ENCODE peak calls at places on chromosomes 5 and 9, in eight cellular contexts. E, W, R, F, M, T, C and H are unnamed samples.

GRCh38 chr9:133848471-133848870 is 110.3 kb upstream of the SARDH start:
- DNase-seq in E (no peak), W (no peak), R (no peak), F (no peak), M (no peak), T (no peak), C (no peak), H (no peak)

GRCh38 chr9:128072144-128073021 is 4.4 kb downstream of the SLC25A25 start:
- DNase-seq in E (no peak), W (peak), R (peak), F (no peak), M (peak), T (peak), C (peak), H (peak)

GRCh38 chr9:113957778-113958430 is 81.8 kb downstream of the ZNF618 start:
- DNase-seq in E (peak), W (no peak), R (no peak), F (no peak), M (peak), T (peak), C (no peak), H (no peak)

GRCh38 chr5:110463116-110463515 is 263.4 kb downstream of the TMEM232 start:
- DNase-seq in E (no peak), W (no peak), R (no peak), F (no peak), M (no peak), T (no peak), C (no peak), H (no peak)

GRCh38 chr9:133881671-133882381 is 110.3 kb downstream of the VAV2 start:
- DNase-seq in E (no peak), W (no peak), R (no peak), F (no peak), M (no peak), T (no peak), C (peak), H (no peak)

GRCh38 chr5:149355688-149356087 is 2.2 kb upstream of the PCYOX1L start:
- DNase-seq in E (no peak), W (peak), R (no peak), F (no peak), M (no peak), T (no peak), C (no peak), H (no peak)

GRCh38 chr5:117454716-117455212 is 880.1 kb upstream of the SEMA6A start:
- DNase-seq in E (peak), W (peak), R (peak), F (peak), M (no peak), T (no peak), C (peak), H (no peak)

GRCh38 chr9:28264368-28264767 is 691.1 kb upstream of the C9orf72 start:
- DNase-seq in E (no peak), W (no peak), R (no peak), F (no peak), M (peak), T (no peak), C (no peak), H (no peak)

GRCh38 chr5:122323132-122323548 is 11.1 kb downstream of the SNCAIP start:
- DNase-seq in E (no peak), W (no peak), R (no peak), F (no peak), M (no peak), T (no peak), C (peak), H (no peak)

GRCh38 chr5:170221319-170221718 is 11.5 kb upstream of the C5orf58 start:
- DNase-seq in E (no peak), W (no peak), R (no peak), F (no peak), M (peak), T (no peak), C (peak), H (no peak)

GRCh38 chr9:12838546-12838945 is 63.7 kb downstream of the LURAP1L start:
- DNase-seq in E (no peak), W (no peak), R (no peak), F (no peak), M (no peak), T (no peak), C (no peak), H (no peak)

GRCh38 chr5:20680718-20681302 is 692.8 kb upstream of the CDH18 start:
- DNase-seq in E (no peak), W (no peak), R (no peak), F (no peak), M (no peak), T (no peak), C (no peak), H (no peak)

GRCh38 chr5:39775058-39775457 is 350.3 kb upstream of the DAB2 start:
- DNase-seq in E (no peak), W (no peak), R (no peak), F (no peak), M (peak), T (no peak), C (no peak), H (no peak)

GRCh38 chr5:68416714-68417113 is 201.2 kb downstream of the PIK3R1 start:
- DNase-seq in E (no peak), W (no peak), R (no peak), F (no peak), M (no peak), T (no peak), C (no peak), H (no peak)

GRCh38 chr5:173515526-173515925 is 100.9 kb downstream of the BOD1 start:
- DNase-seq in E (no peak), W (no peak), R (no peak), F (no peak), M (peak), T (peak), C (no peak), H (no peak)

GRCh38 chr5:24407486-24407885 is 237.3 kb downstream of the CDH10 start:
- DNase-seq in E (no peak), W (no peak), R (no peak), F (no peak), M (no peak), T (no peak), C (peak), H (no peak)

GRCh38 chr9:3809724-3810123 is 283.9 kb upstream of the RFX3 start:
- DNase-seq in E (no peak), W (no peak), R (no peak), F (no peak), M (peak), T (no peak), C (no peak), H (no peak)

GRCh38 chr5:143682788-143683419 is 129.1 kb upstream of the HMHB1 start:
- DNase-seq in E (no peak), W (no peak), R (no peak), F (no peak), M (peak), T (no peak), C (peak), H (no peak)

GRCh38 chr5:113166285-113166684 is 189.7 kb downstream of the DCP2 start:
- DNase-seq in E (no peak), W (no peak), R (no peak), F (no peak), M (no peak), T (no peak), C (no peak), H (no peak)

GRCh38 chr9:96859461-96860198 is 5.3 kb upstream of the ZNF782 start:
- DNase-seq in E (no peak), W (no peak), R (no peak), F (no peak), M (peak), T (no peak), C (no peak), H (no peak)

GRCh38 chr5:80967500-80968181 is 7.5 kb downstream of the RASGRF2 start:
- DNase-seq in E (no peak), W (no peak), R (no peak), F (no peak), M (peak), T (peak), C (no peak), H (no peak)

GRCh38 chr9:135524130-135524861 is 3.1 kb downstream of the LCN1 start:
- DNase-seq in E (no peak), W (no peak), R (no peak), F (no peak), M (peak), T (no peak), C (no peak), H (no peak)

GRCh38 chr5:166068547-166069335 is 2222.7 kb upstream of the WWC1 start:
- DNase-seq in E (no peak), W (no peak), R (no peak), F (no peak), M (no peak), T (no peak), C (no peak), H (no peak)

GRCh38 chr5:35518104-35518503 is 99.6 kb upstream of the SPEF2 start:
- DNase-seq in E (no peak), W (no peak), R (peak), F (no peak), M (no peak), T (no peak), C (no peak), H (no peak)

GRCh38 chr9:91978739-91979414 is 28.8 kb upstream of the ROR2 start:
- DNase-seq in E (peak), W (no peak), R (no peak), F (no peak), M (peak), T (peak), C (no peak), H (no peak)

GRCh38 chr5:68381060-68381459 is 165.5 kb downstream of the PIK3R1 start:
- DNase-seq in E (no peak), W (no peak), R (no peak), F (no peak), M (peak), T (no peak), C (no peak), H (no peak)

GRCh38 chr5:113371788-113372196 is 63.0 kb downstream of the TSSK1B start:
- DNase-seq in E (no peak), W (no peak), R (no peak), F (no peak), M (no peak), T (no peak), C (no peak), H (no peak)

GRCh38 chr5:168167338-168167737 is 124.1 kb upstream of the WWC1 start:
- DNase-seq in E (no peak), W (no peak), R (no peak), F (no peak), M (no peak), T (no peak), C (no peak), H (no peak)

GRCh38 chr5:2192496-2192895 is 309.8 kb upstream of the IRX4 start:
- DNase-seq in E (no peak), W (no peak), R (no peak), F (no peak), M (no peak), T (no peak), C (no peak), H (no peak)

GRCh38 chr9:134065720-134066419 is 2.0 kb downstream of the BRD3 start:
- DNase-seq in E (no peak), W (peak), R (peak), F (no peak), M (peak), T (peak), C (no peak), H (peak)

GRCh38 chr5:154351141-154351540 is 94.7 kb upstream of the SAP30L start:
- DNase-seq in E (no peak), W (no peak), R (no peak), F (no peak), M (no peak), T (no peak), C (no peak), H (no peak)

GRCh38 chr9:120361531-120361930 is 218.4 kb downstream of the CDK5RAP2 start:
- DNase-seq in E (no peak), W (no peak), R (no peak), F (no peak), M (no peak), T (no peak), C (no peak), H (no peak)

GRCh38 chr9:18703086-18703750 is 229.3 kb downstream of the ADAMTSL1 start:
- DNase-seq in E (no peak), W (no peak), R (no peak), F (no peak), M (no peak), T (no peak), C (no peak), H (no peak)

GRCh38 chr9:93132287-93132927 is 1.6 kb downstream of the NINJ1 start:
- DNase-seq in E (no peak), W (no peak), R (no peak), F (no peak), M (peak), T (no peak), C (no peak), H (no peak)

GRCh38 chr9:120755827-120756434 is 37.3 kb downstream of the FBXW2 start:
- DNase-seq in E (peak), W (peak), R (peak), F (peak), M (peak), T (no peak), C (peak), H (peak)

GRCh38 chr5:139788294-139788875 is 7.2 kb upstream of the PSD2 start:
- DNase-seq in E (no peak), W (no peak), R (no peak), F (peak), M (no peak), T (no peak), C (no peak), H (no peak)

GRCh38 chr5:72156921-72157320 is 49.6 kb downstream of the MAP1B start:
- DNase-seq in E (no peak), W (no peak), R (no peak), F (no peak), M (peak), T (peak), C (no peak), H (no peak)

GRCh38 chr5:148569948-148570347 is 84.4 kb downstream of the HTR4 start:
- DNase-seq in E (no peak), W (no peak), R (no peak), F (no peak), M (no peak), T (no peak), C (peak), H (no peak)

GRCh38 chr5:68356623-68357022 is 141.1 kb downstream of the PIK3R1 start:
- DNase-seq in E (no peak), W (no peak), R (no peak), F (no peak), M (no peak), T (no peak), C (no peak), H (no peak)